ENCODE peak calls at places on chromosomes 5 and 9, in six cellular contexts. D is GM12892, E is H1, O is K562, Q is HepG2, X is GM12878. I is an unnamed sample.

GRCh38 chr5:103207653-103208052 is 50.9 kb upstream of the MACIR start:
- DNase-seq in D (no peak), E (no peak), O (no peak), Q (no peak), X (no peak), I (no peak)

GRCh38 chr5:96259211-96259772 is 173.8 kb downstream of the PCSK1 start:
- DNase-seq in D (no peak), E (no peak), O (peak), Q (peak), X (peak), I (no peak)

GRCh38 chr5:10863763-10864383 is 102.8 kb upstream of the DAP start:
- DNase-seq in D (peak), E (peak), O (peak), Q (peak), X (peak), I (peak)

GRCh38 chr9:95107976-95108375 is 209.5 kb downstream of the FANCC start:
- DNase-seq in D (no peak), E (no peak), O (no peak), Q (no peak), X (no peak), I (no peak)

GRCh38 chr5:176152191-176152932 is 85.9 kb upstream of the SIMC1 start:
- DNase-seq in D (no peak), E (no peak), O (peak), Q (no peak), X (no peak), I (no peak)

GRCh38 chr5:76855961-76856360 is 6.1 kb downstream of the S100Z start:
- DNase-seq in D (no peak), E (no peak), O (peak), Q (no peak), X (no peak), I (no peak)

GRCh38 chr9:28688172-28688571 is 1114.9 kb upstream of the C9orf72 start:
- DNase-seq in D (no peak), E (peak), O (no peak), Q (no peak), X (no peak), I (no peak)

GRCh38 chr5:81417052-81417451 is 23.1 kb upstream of the ACOT12 start:
- DNase-seq in D (no peak), E (no peak), O (no peak), Q (no peak), X (no peak), I (no peak)

GRCh38 chr5:98795243-98795642 is 21.8 kb downstream of the RGMB start:
- DNase-seq in D (no peak), E (no peak), O (no peak), Q (no peak), X (no peak), I (no peak)

GRCh38 chr9:121599186-121599871 is 52.1 kb upstream of the DAB2IP start:
- DNase-seq in D (no peak), E (peak), O (no peak), Q (peak), X (no peak), I (peak)

GRCh38 chr5:124661317-124662141 is 84.9 kb downstream of the ZNF608 start:
- DNase-seq in D (no peak), E (peak), O (peak), Q (peak), X (no peak), I (no peak)

GRCh38 chr5:143435207-143435657 is 31.7 kb upstream of the NR3C1 start:
- DNase-seq in D (peak), E (no peak), O (no peak), Q (no peak), X (peak), I (peak)

GRCh38 chr9:91089405-91090131 is 272.1 kb downstream of the AUH start:
- DNase-seq in D (no peak), E (no peak), O (peak), Q (peak), X (no peak), I (no peak)

GRCh38 chr5:141870871-141871270 is 7.3 kb downstream of the PCDH1 start:
- DNase-seq in D (no peak), E (no peak), O (no peak), Q (no peak), X (no peak), I (no peak)

GRCh38 chr5:148687427-148687826 is 33.1 kb upstream of the HTR4 start:
- DNase-seq in D (no peak), E (peak), O (peak), Q (peak), X (no peak), I (no peak)

GRCh38 chr9:118568704-118569103 is 800.5 kb downstream of the BRINP1 start:
- DNase-seq in D (no peak), E (no peak), O (no peak), Q (no peak), X (no peak), I (no peak)

GRCh38 chr9:26947736-26948135 is 694 bp upstream of the PLAA start:
- DNase-seq in D (no peak), E (no peak), O (no peak), Q (no peak), X (no peak), I (no peak)

GRCh38 chr5:99058466-99058865 is 129.7 kb upstream of the CHD1 start:
- DNase-seq in D (no peak), E (no peak), O (no peak), Q (no peak), X (no peak), I (no peak)

GRCh38 chr9:99112750-99113417 is 8.0 kb downstream of the TGFBR1 start:
- DNase-seq in D (no peak), E (no peak), O (no peak), Q (no peak), X (no peak), I (no peak)

GRCh38 chr9:127397722-127398647 is 1.0 kb downstream of the SLC2A8 start:
- DNase-seq in D (peak), E (no peak), O (peak), Q (peak), X (no peak), I (peak)

GRCh38 chr9:123556464-123557435 is 200.8 kb downstream of the CRB2 start:
- DNase-seq in D (no peak), E (no peak), O (peak), Q (no peak), X (no peak), I (no peak)

GRCh38 chr9:32136700-32137339 is 247.6 kb upstream of the ACO1 start:
- DNase-seq in D (no peak), E (peak), O (no peak), Q (peak), X (no peak), I (no peak)

GRCh38 chr9:90300901-90301688 is 341.5 kb downstream of the DIRAS2 start:
- DNase-seq in D (no peak), E (peak), O (no peak), Q (no peak), X (no peak), I (no peak)

GRCh38 chr5:167304834-167305469 is 986.5 kb upstream of the WWC1 start:
- DNase-seq in D (no peak), E (no peak), O (no peak), Q (no peak), X (no peak), I (no peak)

GRCh38 chr9:93600504-93600903 is 24.1 kb downstream of the PHF2 start:
- DNase-seq in D (no peak), E (no peak), O (no peak), Q (no peak), X (no peak), I (no peak)

GRCh38 chr5:133365326-133365725 is 247.0 kb downstream of the FSTL4 start:
- DNase-seq in D (no peak), E (peak), O (peak), Q (no peak), X (no peak), I (no peak)

GRCh38 chr5:172144291-172144815 is 43.7 kb downstream of the STK10 start:
- DNase-seq in D (no peak), E (no peak), O (peak), Q (peak), X (no peak), I (no peak)

GRCh38 chr5:163564321-163564924 is 59.0 kb downstream of the MAT2B start:
- DNase-seq in D (no peak), E (no peak), O (peak), Q (peak), X (peak), I (peak)

GRCh38 chr9:13661014-13661413 is 381.5 kb upstream of the MPDZ start:
- DNase-seq in D (no peak), E (no peak), O (no peak), Q (no peak), X (no peak), I (no peak)

GRCh38 chr5:22850981-22851380 is 2.2 kb downstream of the CDH12 start:
- DNase-seq in D (no peak), E (no peak), O (no peak), Q (no peak), X (no peak), I (no peak)

GRCh38 chr5:135294793-135295192 is 104.2 kb downstream of the MACROH2A1 start:
- DNase-seq in D (no peak), E (no peak), O (no peak), Q (no peak), X (no peak), I (no peak)

GRCh38 chr9:30967484-30967883 is 1417.0 kb upstream of the ACO1 start:
- DNase-seq in D (no peak), E (no peak), O (no peak), Q (no peak), X (no peak), I (no peak)

GRCh38 chr5:80186634-80187033 is 69.2 kb downstream of the SERINC5 start:
- DNase-seq in D (no peak), E (no peak), O (peak), Q (no peak), X (no peak), I (no peak)

GRCh38 chr5:54601393-54601792 is 83.8 kb downstream of the SNX18 start:
- DNase-seq in D (no peak), E (no peak), O (no peak), Q (no peak), X (no peak), I (no peak)

GRCh38 chr9:123329329-123329955 is 26.6 kb upstream of the CRB2 start:
- DNase-seq in D (no peak), E (no peak), O (peak), Q (peak), X (no peak), I (no peak)

GRCh38 chr9:111411266-111411665 is 72.9 kb downstream of the ECPAS start:
- DNase-seq in D (no peak), E (no peak), O (no peak), Q (no peak), X (no peak), I (no peak)

GRCh38 chr9:112615584-112616271 is 102.2 kb downstream of the INIP start:
- DNase-seq in D (no peak), E (no peak), O (no peak), Q (no peak), X (no peak), I (no peak)

DNA sequence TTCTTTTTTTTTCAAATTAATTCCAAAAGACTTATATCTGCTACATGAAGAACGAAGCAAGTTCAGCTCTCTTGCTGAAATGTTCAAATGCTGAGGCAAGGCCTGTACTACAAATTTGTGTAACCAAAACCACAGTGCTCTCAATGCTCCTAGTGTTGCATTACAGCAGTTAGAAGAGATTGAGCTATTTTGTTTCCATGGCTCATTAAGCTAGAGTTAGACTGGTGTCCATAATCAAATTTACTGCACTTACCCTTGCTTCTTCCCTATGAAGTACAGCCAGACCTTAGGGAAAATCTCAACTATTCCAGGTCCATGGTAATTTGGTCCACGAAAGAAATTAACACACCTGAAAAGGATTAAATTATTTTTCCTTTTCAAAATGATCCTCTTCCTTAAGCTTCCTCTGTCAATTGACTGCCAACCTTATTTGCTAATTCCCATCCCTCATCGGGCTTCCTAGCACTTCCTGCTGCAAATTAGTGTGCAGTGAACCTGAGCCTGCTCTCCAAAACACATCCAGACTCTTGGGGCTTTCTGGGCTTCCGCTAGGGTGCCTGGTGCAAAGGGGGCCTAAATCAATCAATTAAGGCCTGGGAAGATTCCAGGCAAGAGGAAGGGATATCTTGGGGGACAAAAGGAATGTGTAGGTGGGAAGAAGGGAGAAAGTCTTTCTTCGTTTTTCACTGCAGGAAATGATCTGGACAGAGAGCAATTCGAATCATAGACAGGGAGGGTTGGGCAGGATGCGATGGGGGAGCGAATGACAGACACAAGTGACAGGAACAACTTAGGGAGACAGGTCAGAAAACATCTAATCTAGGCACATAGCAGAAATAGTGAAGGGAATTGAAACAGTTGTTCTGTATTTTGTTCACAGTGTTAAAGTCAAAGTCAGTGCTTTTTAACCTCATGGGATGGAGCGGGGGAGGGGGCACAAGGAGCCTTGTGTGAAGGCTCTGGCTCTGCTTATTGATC is 542.4 kb downstream of the RAB3C start:
- DNase-seq in D (no peak), E (no peak), O (no peak), Q (no peak), X (no peak), I (no peak)
- TF ChIP-seq POLR2AphosphoS5 in D (no peak), E (no peak), O (no peak), Q (no peak), X (no peak), I (no peak)

GRCh38 chr5:152116926-152117325 is 192.3 kb upstream of the GLRA1 start:
- DNase-seq in D (no peak), E (no peak), O (no peak), Q (no peak), X (no peak), I (no peak)

GRCh38 chr5:152119091-152119490 is 194.4 kb upstream of the GLRA1 start:
- DNase-seq in D (no peak), E (no peak), O (no peak), Q (no peak), X (no peak), I (no peak)

DNA sequence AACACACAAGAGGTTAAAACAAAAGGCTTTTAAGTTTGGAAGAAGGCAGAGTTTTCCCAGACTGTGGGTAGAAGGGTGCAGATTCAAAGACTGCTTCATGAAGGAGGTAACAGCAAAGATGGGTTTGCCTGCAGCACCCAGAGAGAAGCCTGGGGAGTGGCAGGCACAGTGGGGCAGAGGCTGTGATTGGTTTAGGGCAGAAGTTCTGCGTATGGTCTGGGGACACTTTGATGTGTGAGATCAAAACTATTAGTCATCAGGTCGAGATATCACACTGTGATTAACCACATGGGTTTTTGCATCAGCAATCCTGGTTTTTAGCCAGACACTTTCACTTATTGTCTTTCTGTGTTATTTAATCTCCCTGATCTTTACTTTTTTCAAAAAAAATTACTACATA is 188.8 kb upstream of the GLRA1 start:
- DNase-seq in D (no peak), E (no peak), O (no peak), Q (no peak), X (no peak), I (no peak)
- TF ChIP-seq TAF1 in D (no peak), E (no peak), O (no peak), Q (no peak), X (no peak), I (no peak)

GRCh38 chr5:115842952-115843351 is 1.2 kb downstream of the AP3S1 start:
- DNase-seq in D (no peak), E (no peak), O (no peak), Q (no peak), X (no peak), I (no peak)

GRCh38 chr5:115842089-115842881 is 550 bp downstream of the AP3S1 start:
- DNase-seq in D (peak), E (no peak), O (peak), Q (peak), X (no peak), I (no peak)

GRCh38 chr5:115843444-115844130 is 1.9 kb downstream of the AP3S1 start:
- DNase-seq in D (no peak), E (no peak), O (no peak), Q (no peak), X (no peak), I (no peak)

GRCh38 chr5:115840825-115841224 is 540 bp downstream of the ATG12 start:
- DNase-seq in D (no peak), E (no peak), O (no peak), Q (no peak), X (no peak), I (no peak)

DNA sequence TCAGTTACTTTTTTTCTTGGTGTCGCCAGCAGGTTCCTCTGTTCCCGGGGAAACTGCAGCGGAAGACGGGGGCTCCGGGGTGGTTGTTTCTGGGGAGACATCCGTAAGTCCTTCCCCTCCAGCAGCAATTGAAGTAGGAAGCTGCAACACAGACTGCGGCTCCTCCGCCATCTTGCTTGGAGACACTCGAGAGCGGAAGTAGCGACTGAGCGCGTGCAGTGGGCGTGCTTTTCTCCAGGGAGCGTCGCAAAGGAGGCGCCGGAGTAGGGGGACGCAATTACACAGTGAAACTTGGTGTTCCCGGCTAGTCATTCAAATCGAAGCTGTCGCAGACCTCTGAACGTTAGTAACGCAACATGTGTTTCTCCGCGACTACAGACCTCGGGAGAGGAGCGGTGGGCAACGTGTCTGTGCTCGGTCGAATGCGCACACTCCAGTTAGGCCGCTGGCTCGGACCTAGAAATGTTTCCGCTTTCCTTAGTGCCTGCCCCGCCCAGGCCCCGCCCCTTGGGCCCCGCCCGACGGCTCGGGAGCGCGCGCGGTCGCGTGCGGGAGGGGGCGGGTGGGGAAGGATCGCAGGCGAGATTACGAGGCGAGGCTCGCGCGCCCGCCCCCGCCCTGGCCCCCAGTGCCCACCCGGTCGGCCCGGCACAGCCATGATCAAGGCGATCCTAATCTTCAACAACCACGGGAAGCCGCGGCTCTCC is at the start of the genes AP3S1 and ATG12:
- DNase-seq in D (peak), E (peak), O (peak), Q (peak), X (peak), I (peak)
- TF ChIP-seq POLR2A in D (peak), E (peak), O (peak), Q (peak), X (peak), I (peak)

DNA sequence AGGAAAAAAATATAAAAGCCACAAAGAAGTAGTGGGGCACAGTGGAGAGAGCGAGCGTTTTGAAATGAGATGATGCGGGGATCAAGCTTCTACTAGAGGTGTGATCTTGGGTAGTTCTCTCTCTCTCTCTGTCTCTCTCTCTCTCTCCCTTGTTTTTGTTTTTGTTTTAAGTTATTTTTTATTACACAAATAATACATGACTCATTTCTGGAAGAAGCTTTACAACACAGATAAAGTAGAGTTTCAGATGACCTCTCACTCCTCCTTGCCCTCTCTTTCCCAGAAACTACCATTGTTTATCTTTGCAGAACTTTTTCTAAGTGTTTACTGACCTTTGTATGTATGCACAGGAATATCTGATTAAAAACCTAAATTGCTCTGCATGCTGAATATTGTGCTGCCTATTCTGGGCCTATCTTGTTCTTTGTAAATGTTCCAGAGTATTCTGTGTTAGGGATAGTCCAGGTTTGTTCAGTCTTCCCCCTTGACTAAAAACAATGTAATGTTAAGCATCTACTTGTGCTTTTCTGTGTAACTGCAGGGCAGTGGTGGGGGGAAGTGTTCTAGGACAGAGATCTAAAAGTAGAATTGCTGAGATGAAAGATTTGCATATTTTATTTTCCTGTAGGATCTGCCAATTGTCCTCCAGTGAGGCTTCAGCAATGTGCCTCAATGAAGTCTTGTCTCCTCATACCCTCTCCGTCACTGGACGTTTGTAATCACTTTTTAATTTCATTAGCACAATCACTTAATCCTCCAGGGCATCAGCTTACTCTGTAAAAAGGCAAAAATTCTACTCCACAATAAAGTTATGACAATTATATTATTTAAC is 52.0 kb downstream of the FYB1 start:
- DNase-seq in D (no peak), E (no peak), O (peak), Q (no peak), X (no peak), I (no peak)
- TF ChIP-seq POLR2AphosphoS5 in D (no peak), E (no peak), O (no peak), Q (no peak), X (no peak), I (no peak)

GRCh38 chr5:28009526-28010025 is 971.2 kb upstream of the CDH9 start:
- DNase-seq in D (no peak), E (no peak), O (no peak), Q (no peak), X (no peak), I (no peak)

GRCh38 chr5:28017178-28017577 is 978.8 kb upstream of the CDH9 start:
- DNase-seq in D (no peak), E (no peak), O (no peak), Q (no peak), X (no peak), I (no peak)

GRCh38 chr5:28014779-28015178 is 976.4 kb upstream of the CDH9 start:
- DNase-seq in D (no peak), E (no peak), O (peak), Q (peak), X (no peak), I (no peak)

GRCh38 chr5:28012538-28012937 is 974.2 kb upstream of the CDH9 start:
- DNase-seq in D (no peak), E (no peak), O (peak), Q (peak), X (no peak), I (no peak)
- TF ChIP-seq TAF1 in D (no peak), E (no peak), O (no peak), Q (no peak), X (no peak), I (no peak)